ENCODE peak calls at places on chromosomes 4 and X, in four cellular contexts. B is A549, P is HepG2, S is right atrium auricular region. M is an unnamed sample.

GRCh38 chr4:96390404-96390803 is 550.5 kb downstream of the PDHA2 start:
- DNase-seq in P (no peak), B (no peak), S (no peak), M (no peak)

GRCh38 chrX:43677993-43678392 is 21.9 kb downstream of the MAOA start:
- DNase-seq in B (no peak), P (no peak), S (no peak), M (no peak)

GRCh38 chrX:13721819-13722527 is 12.4 kb downstream of the TRAPPC2 start:
- DNase-seq in B (no peak), P (no peak), S (no peak), M (no peak)

GRCh38 chr4:186621959-186622553 is 66.7 kb upstream of the MTNR1A start:
- DNase-seq in P (no peak), S (no peak), B (no peak), M (no peak)

GRCh38 chr4:174173360-174173759 is 110.1 kb downstream of the FBXO8 start:
- DNase-seq in S (no peak), P (no peak), B (no peak), M (no peak)

GRCh38 chr4:48904541-48905142 is 1.9 kb downstream of the OCIAD2 start:
- DNase-seq in B (no peak), S (no peak), P (no peak), M (no peak)

GRCh38 chrX:129720741-129721140 is 18.0 kb upstream of the XPNPEP2 start:
- DNase-seq in P (no peak), B (no peak), S (no peak), M (no peak)

GRCh38 chr4:184814686-184815045 is 11.1 kb downstream of the ACSL1 start:
- DNase-seq in B (no peak), P (no peak), S (no peak), M (no peak)

GRCh38 chrX:120790118-120790517 is 85.5 kb downstream of the CT47B1 start:
- DNase-seq in P (peak; percentile 40), S (no peak), B (peak; percentile 33), M (no peak)

GRCh38 chrX:35726176-35726575 is 72.0 kb upstream of the MAGEB16 start:
- DNase-seq in P (no peak), S (no peak), B (no peak), M (no peak)

GRCh38 chr4:112853662-112854256 is 195.7 kb upstream of the ANK2 start:
- DNase-seq in B (no peak), P (no peak), S (no peak), M (no peak)

GRCh38 chrX:519741-520140 is 110.8 kb upstream of the SHOX start:
- DNase-seq in B (no peak), P (peak; percentile 19), S (no peak), M (no peak)

GRCh38 chr4:106522839-106523238 is 154.3 kb upstream of the GIMD1 start:
- DNase-seq in S (no peak), P (peak; percentile 37), B (no peak), M (no peak)

GRCh38 chrX:13250831-13251612 is 68.8 kb downstream of the ATXN3L start:
- DNase-seq in B (no peak), P (no peak), S (peak; percentile 68), M (no peak)

GRCh38 chrX:72121381-72121780 is 10.3 kb downstream of the RTL5 start:
- DNase-seq in S (peak; percentile 85), B (no peak), P (no peak), M (peak; percentile 34)

GRCh38 chr4:151361966-151362365 is 36.6 kb upstream of the SH3D19 start:
- DNase-seq in B (no peak), P (no peak), S (no peak), M (no peak)

GRCh38 chr4:106746451-106746850 is 289.7 kb downstream of the DKK2 start:
- DNase-seq in B (no peak), S (no peak), P (no peak), M (no peak)

GRCh38 chrX:19017271-19017670 is 33.4 kb upstream of the PHKA2 start:
- DNase-seq in P (peak; percentile 13), B (peak; percentile 55), S (no peak), M (no peak)

DNA sequence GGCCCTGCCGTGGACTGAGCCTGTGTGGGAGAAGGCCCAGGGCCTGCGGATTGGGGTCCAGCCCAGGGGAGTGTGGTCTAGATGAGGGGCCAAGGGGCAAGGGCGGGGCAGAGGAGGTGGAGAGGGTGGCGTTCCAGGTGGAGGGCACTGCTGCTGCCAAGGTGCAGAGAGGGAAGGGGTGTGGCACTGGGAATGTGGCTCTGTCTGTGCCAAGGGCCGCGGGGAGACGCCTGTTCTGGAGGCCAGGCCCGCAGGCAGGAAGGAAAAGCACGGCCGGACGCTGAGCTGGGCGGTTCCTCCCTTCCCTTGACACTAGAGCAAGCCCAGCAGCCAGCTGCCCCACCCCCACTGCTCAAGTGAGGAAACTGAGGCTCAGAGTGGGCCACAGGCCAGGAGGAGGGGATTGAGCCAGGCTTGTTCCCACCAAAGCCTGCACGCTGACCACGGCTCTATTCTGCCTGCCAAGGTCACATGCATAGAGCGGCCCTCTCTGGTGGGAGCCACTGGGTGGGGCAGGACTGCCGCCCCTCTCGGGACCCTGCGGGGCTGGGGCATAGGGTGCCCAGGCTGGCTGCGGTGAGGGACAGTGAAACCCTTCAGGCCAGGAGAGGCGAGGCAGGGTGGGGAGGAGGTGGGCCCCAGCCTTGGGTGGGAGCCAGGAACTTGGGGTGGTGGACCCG is 13.0 kb downstream of the SH3BP2 start:
- DNase-seq in P (no peak), B (no peak), S (no peak), M (no peak)
- H3K4me1 ChIP-seq in P (peaks cover 25% of the 10 kb centered on the region), B (peaks cover 7% of the 10 kb centered on the region), S (no peaks in the 10 kb centered on the region), M (peaks cover 40% of the 10 kb centered on the region)

GRCh38 chr4:181437895-181438294 is 805.3 kb upstream of the TENM3 start:
- DNase-seq in S (no peak), P (no peak), B (no peak), M (no peak)
- TF ChIP-seq CTCF in S (no peak), P (no peak), B (no peak), M (no peak)

GRCh38 chr4:168551211-168551610 is 54.4 kb downstream of the PALLD start:
- DNase-seq in P (no peak), S (no peak), B (no peak), M (no peak)

GRCh38 chr4:168550071-168550766 is 53.4 kb downstream of the PALLD start:
- DNase-seq in B (no peak), S (no peak), P (no peak), M (no peak)

GRCh38 chr4:168553714-168554370 is 57.0 kb downstream of the PALLD start:
- DNase-seq in S (no peak), P (no peak), B (no peak), M (no peak)

GRCh38 chr4:168551945-168552695 is 55.3 kb downstream of the PALLD start:
- DNase-seq in P (peak; percentile 2), B (no peak), S (no peak), M (no peak)

GRCh38 chr4:168549145-168549544 is 52.3 kb downstream of the PALLD start:
- DNase-seq in S (no peak), B (no peak), P (no peak), M (no peak)
- H3K27ac ChIP-seq in S (no peak overlapping the region), B (no peak overlapping the region), P (no peak overlapping the region), M (no peak overlapping the region)

GRCh38 chr4:40502936-40503335 is 126.7 kb downstream of the RBM47 start:
- DNase-seq in B (no peak), S (no peak), P (no peak), M (no peak)
- H3K4me1 ChIP-seq in B (peaks cover 43% of the 10 kb centered on the region), S (no peaks in the 10 kb centered on the region), P (peaks cover 13% of the 10 kb centered on the region), M (no peaks in the 10 kb centered on the region)

DNA sequence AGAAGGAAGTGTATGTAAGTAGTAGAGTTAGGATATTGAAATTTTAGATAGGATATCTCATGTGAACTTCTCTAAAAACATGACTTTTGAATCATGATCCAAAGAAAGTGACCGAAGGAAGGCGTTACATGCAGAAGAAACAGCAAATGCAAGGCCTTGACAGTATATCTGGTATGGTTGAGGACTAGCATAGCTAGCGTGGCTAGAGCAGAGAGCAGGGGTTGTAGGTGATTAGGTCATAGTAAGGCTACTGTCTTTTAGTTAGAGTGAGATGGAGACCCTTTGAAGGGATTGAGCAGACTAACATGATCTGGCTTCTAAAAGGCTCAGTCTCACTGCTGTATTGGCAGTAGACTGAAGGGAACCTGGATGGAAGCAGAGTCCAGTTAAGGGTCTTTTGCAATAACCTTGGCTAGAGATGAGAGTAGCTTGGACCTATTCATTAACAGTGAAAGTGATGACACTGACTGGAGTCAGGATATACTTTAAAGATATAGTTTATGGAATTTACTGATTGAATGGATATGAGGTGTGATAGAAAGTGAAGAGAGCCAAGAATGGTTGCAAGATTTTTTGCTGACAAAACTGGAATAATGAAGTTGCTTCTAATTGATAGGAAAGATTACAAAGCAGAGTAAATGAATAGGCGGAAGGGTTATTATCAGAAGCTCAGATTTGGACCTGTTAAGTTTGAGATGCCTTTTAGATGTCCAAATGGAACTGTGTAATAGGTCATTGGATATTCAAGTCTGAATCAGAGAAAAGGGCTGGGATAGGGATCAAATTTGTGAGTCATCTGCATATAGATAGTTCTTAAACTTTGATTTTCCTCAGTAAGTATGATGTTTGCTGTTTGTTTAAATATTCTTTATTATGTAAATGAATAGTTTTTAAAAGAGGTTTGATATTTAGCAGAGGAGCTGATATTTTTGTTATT is 59.8 kb downstream of the MRPL1 start:
- DNase-seq in S (no peak), P (peak; percentile 61), B (no peak), M (no peak)
- TF ChIP-seq CTCF in S (no peak), P (no peak), B (no peak), M (no peak)

GRCh38 chrX:99717716-99718115 is 692.4 kb downstream of the PCDH19 start:
- DNase-seq in P (no peak), S (no peak), B (no peak), M (no peak)
- H3K27ac ChIP-seq in P (no peak overlapping the region), S (no peak overlapping the region), B (no peak overlapping the region), M (no peak overlapping the region)

GRCh38 chr4:108111781-108112180 is 57.0 kb downstream of the LEF1 start:
- DNase-seq in B (no peak), S (no peak), P (no peak), M (no peak)

GRCh38 chr4:108107729-108108382 is 60.9 kb downstream of the LEF1 start:
- DNase-seq in P (no peak), S (no peak), B (no peak), M (no peak)

GRCh38 chr4:108110450-108110849 is 58.3 kb downstream of the LEF1 start:
- DNase-seq in S (no peak), B (no peak), P (no peak), M (no peak)

GRCh38 chr4:108109111-108109510 is 59.6 kb downstream of the LEF1 start:
- DNase-seq in B (no peak), S (no peak), P (no peak), M (no peak)

DNA sequence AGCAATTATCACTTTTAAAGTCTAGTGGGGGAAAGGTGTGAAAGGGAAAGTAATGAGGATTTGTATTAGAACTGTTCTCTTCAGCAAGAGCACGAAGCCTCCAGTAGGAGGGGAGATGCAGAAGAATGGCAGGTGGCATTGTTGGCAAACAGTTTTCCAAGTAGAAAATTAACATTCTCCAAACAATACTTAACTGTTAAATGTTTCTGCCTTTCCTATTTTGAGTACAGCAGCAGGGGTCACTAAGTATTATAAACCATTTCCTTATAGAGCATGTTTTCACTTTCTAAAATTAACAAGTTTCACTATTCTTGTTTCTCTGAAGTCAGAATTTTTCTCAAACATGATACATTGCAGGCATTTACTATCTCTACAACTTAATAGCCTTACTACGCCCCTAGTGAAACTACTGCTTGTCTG is 58.7 kb downstream of the LEF1 start:
- DNase-seq in P (no peak), B (no peak), S (no peak), M (no peak)
- H3K4me1 ChIP-seq in P (no peaks in the 10 kb centered on the region), B (no peaks in the 10 kb centered on the region), S (no peaks in the 10 kb centered on the region), M (no peaks in the 10 kb centered on the region)

DNA sequence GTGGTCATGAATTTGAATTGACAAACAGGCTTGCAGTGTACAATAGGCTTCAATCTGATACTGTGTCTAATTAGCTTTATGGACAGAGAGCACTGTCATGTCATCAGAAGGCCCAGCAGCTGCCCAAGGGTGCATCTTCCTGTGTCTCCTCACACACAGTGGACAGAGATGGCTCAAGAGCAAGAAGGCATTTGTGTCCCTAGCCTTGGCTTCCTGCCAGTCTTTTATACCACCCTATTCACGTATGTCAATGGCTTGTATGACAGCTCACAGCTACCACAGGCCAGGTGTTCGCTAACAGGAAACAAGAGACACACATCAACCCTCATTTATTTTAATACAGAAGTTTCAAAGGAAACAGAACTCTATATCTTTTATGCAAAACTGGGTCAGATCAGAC is 874.0 kb upstream of the AGA start:
- DNase-seq in P (no peak), S (no peak), B (no peak), M (no peak)
- TF ChIP-seq CTCF in P (no peak), S (no peak), B (no peak), M (no peak)

M was measured in Peyer's patch.